ENCODE peak calls at places on chromosomes 6 and 20, in seven cellular contexts. G is sigmoid colon, H is tibial nerve, U is ovary, J is upper lobe of left lung, T is suprapubic skin, R is A549. O is an unnamed sample.

GRCh38 chr6:36964349-36964748 is 9.8 kb downstream of the PI16 start:
- DNase-seq in G (no peak), H (no peak), U (no peak), J (no peak), T (no peak), R (no peak), O (no peak)

GRCh38 chr20:31827059-31827458 is 7.9 kb downstream of the MYLK2 start:
- DNase-seq in G (no peak), H (no peak), U (no peak), J (peak), T (no peak), R (no peak), O (no peak)

GRCh38 chr6:165571068-165571682 is 91.9 kb downstream of the PDE10A start:
- DNase-seq in G (no peak), H (no peak), U (no peak), J (no peak), T (no peak), R (no peak), O (no peak)

GRCh38 chr20:37828584-37829527 is 74.1 kb upstream of the VSTM2L start:
- DNase-seq in G (no peak), H (no peak), U (no peak), J (no peak), T (no peak), R (no peak), O (no peak)

GRCh38 chr6:80537321-80537972 is 431.0 kb downstream of the BCKDHB start:
- DNase-seq in G (no peak), H (no peak), U (no peak), J (no peak), T (no peak), R (no peak), O (no peak)

GRCh38 chr6:169416249-169416648 is 162.6 kb upstream of the THBS2 start:
- DNase-seq in G (no peak), H (no peak), U (no peak), J (no peak), T (no peak), R (no peak), O (no peak)

GRCh38 chr6:55543633-55544309 is 35.2 kb downstream of the HMGCLL1 start:
- DNase-seq in G (no peak), H (no peak), U (no peak), J (no peak), T (no peak), R (no peak), O (no peak)

GRCh38 chr6:117233146-117233545 is 32.2 kb upstream of the VGLL2 start:
- DNase-seq in G (no peak), H (no peak), U (no peak), J (no peak), T (no peak), R (no peak), O (no peak)

GRCh38 chr20:24066075-24066700 is 77.6 kb upstream of the GGTLC1 start:
- DNase-seq in G (no peak), H (no peak), U (no peak), J (no peak), T (no peak), R (no peak), O (no peak)

GRCh38 chr20:58722877-58723627 is 30.5 kb downstream of the NPEPL1 start:
- DNase-seq in G (peak), H (no peak), U (no peak), J (no peak), T (peak), R (no peak), O (no peak)

GRCh38 chr20:20370087-20370575 is 2.2 kb downstream of the INSM1 start:
- DNase-seq in G (no peak), H (no peak), U (no peak), J (no peak), T (no peak), R (no peak), O (no peak)

GRCh38 chr6:158688860-158689259 is 39.0 kb downstream of the SYTL3 start:
- DNase-seq in G (no peak), H (no peak), U (no peak), J (no peak), T (no peak), R (no peak), O (no peak)

GRCh38 chr6:105898286-105898685 is 187.8 kb upstream of the PRDM1 start:
- DNase-seq in G (no peak), H (no peak), U (no peak), J (no peak), T (no peak), R (no peak), O (peak)

GRCh38 chr6:44630125-44631028 is 242.9 kb downstream of the CDC5L start:
- DNase-seq in G (no peak), H (no peak), U (peak), J (no peak), T (no peak), R (peak), O (peak)

GRCh38 chr20:23407770-23408467 is 13.4 kb downstream of the NAPB start:
- DNase-seq in G (no peak), H (no peak), U (no peak), J (no peak), T (no peak), R (no peak), O (no peak)

GRCh38 chr6:46651766-46652165 is 852 bp downstream of the CYP39A1 start:
- DNase-seq in G (no peak), H (no peak), U (no peak), J (no peak), T (no peak), R (no peak), O (no peak)

GRCh38 chr6:16712250-16712930 is 48.9 kb downstream of the ATXN1 start:
- DNase-seq in G (no peak), H (no peak), U (no peak), J (no peak), T (no peak), R (no peak), O (no peak)

GRCh38 chr6:98044791-98045190 is 761.8 kb upstream of the MMS22L start:
- DNase-seq in G (no peak), H (no peak), U (no peak), J (no peak), T (no peak), R (no peak), O (no peak)

GRCh38 chr6:1313755-1314503 is 2.0 kb downstream of the FOXQ1 start:
- DNase-seq in G (no peak), H (no peak), U (no peak), J (peak), T (no peak), R (no peak), O (peak)

GRCh38 chr6:80205404-80205803 is 98.9 kb downstream of the BCKDHB start:
- DNase-seq in G (no peak), H (no peak), U (no peak), J (no peak), T (no peak), R (no peak), O (no peak)

GRCh38 chr6:49649982-49650381 is 13.3 kb upstream of the RHAG start:
- DNase-seq in G (no peak), H (no peak), U (no peak), J (no peak), T (no peak), R (no peak), O (no peak)

GRCh38 chr6:42898891-42899361 is 16.9 kb upstream of the PTCRA start:
- DNase-seq in G (peak), H (peak), U (peak), J (peak), T (no peak), R (no peak), O (peak)

GRCh38 chr6:43052225-43052841 is 1.3 kb downstream of the CUL7 start:
- DNase-seq in G (no peak), H (no peak), U (peak), J (no peak), T (no peak), R (no peak), O (no peak)

GRCh38 chr20:38633577-38634093 is 32.0 kb downstream of the ARHGAP40 start:
- DNase-seq in G (no peak), H (no peak), U (no peak), J (peak), T (no peak), R (peak), O (peak)

GRCh38 chr20:32355417-32355841 is 2.7 kb upstream of the ASXL1 start:
- DNase-seq in G (no peak), H (no peak), U (no peak), J (no peak), T (no peak), R (no peak), O (no peak)

GRCh38 chr20:37492096-37492625 is 28.9 kb upstream of the NNAT start:
- DNase-seq in G (peak), H (no peak), U (no peak), J (no peak), T (no peak), R (no peak), O (no peak)

GRCh38 chr6:9463311-9463710 is 951.6 kb downstream of the TFAP2A start:
- DNase-seq in G (no peak), H (no peak), U (no peak), J (no peak), T (no peak), R (no peak), O (no peak)

GRCh38 chr6:160991411-160992322 is at the start of gene MAP3K4:
- DNase-seq in G (peak), H (peak), U (peak), J (peak), T (peak), R (peak), O (peak)
- TF ChIP-seq EP300 in G (no peak), H (no peak), U (no peak), J (no peak), T (no peak), R (no peak), O (no peak)

GRCh38 chr6:13113956-13114593 is 214.3 kb downstream of the TBC1D7 start:
- DNase-seq in G (no peak), H (no peak), U (no peak), J (no peak), T (no peak), R (no peak), O (no peak)

GRCh38 chr6:13112921-13113320 is 215.4 kb downstream of the TBC1D7 start:
- DNase-seq in G (no peak), H (no peak), U (no peak), J (peak), T (no peak), R (no peak), O (no peak)

GRCh38 chr6:13117561-13117960 is 210.8 kb downstream of the TBC1D7 start:
- DNase-seq in G (no peak), H (no peak), U (no peak), J (no peak), T (no peak), R (no peak), O (no peak)

GRCh38 chr6:13113376-13113775 is 215.0 kb downstream of the TBC1D7 start:
- DNase-seq in G (no peak), H (no peak), U (no peak), J (no peak), T (no peak), R (no peak), O (no peak)

GRCh38 chr6:13116155-13116554 is 212.2 kb downstream of the TBC1D7 start:
- DNase-seq in G (no peak), H (no peak), U (no peak), J (no peak), T (no peak), R (no peak), O (no peak)
- H3K27ac ChIP-seq in G (no peak), H (no peak), U (no peak), J (no peak), T (no peak), R (no peak), O (no peak)

GRCh38 chr6:20238688-20239587 is 26.7 kb upstream of the MBOAT1 start:
- DNase-seq in G (no peak), H (no peak), U (no peak), J (no peak), T (no peak), R (no peak), O (no peak)
- H3K4me3 ChIP-seq in G (no peak), H (no peak), U (no peak), J (no peak), T (no peak), R (no peak), O (no peak)

GRCh38 chr20:4171538-4172116 is 156.3 kb upstream of the RNF24 start:
- DNase-seq in G (no peak), H (no peak), U (no peak), J (no peak), T (no peak), R (no peak), O (no peak)
- TF ChIP-seq EP300 in G (no peak), H (no peak), U (no peak), J (no peak), T (no peak), R (no peak), O (no peak)

GRCh38 chr6:144952456-144953240 is 667.5 kb downstream of the UTRN start:
- DNase-seq in G (no peak), H (no peak), U (no peak), J (no peak), T (no peak), R (no peak), O (no peak)

GRCh38 chr6:144954241-144954556 is 669.1 kb downstream of the UTRN start:
- DNase-seq in G (no peak), H (no peak), U (no peak), J (no peak), T (no peak), R (no peak), O (no peak)

GRCh38 chr6:144951730-144952437 is 666.7 kb downstream of the UTRN start:
- DNase-seq in G (no peak), H (no peak), U (no peak), J (no peak), T (no peak), R (no peak), O (no peak)

GRCh38 chr6:144955392-144955791 is 670.3 kb downstream of the UTRN start:
- DNase-seq in G (no peak), H (no peak), U (no peak), J (no peak), T (no peak), R (no peak), O (no peak)

GRCh38 chr6:144953552-144954240 is 668.6 kb downstream of the UTRN start:
- DNase-seq in G (no peak), H (no peak), U (no peak), J (no peak), T (no peak), R (no peak), O (no peak)
- H3K27ac ChIP-seq in G (no peak), H (no peak), U (no peak), J (no peak), T (no peak), R (no peak), O (no peak)

GRCh38 chr20:51494241-51495110 is 48.0 kb downstream of the NFATC2 start:
- DNase-seq in G (no peak), H (no peak), U (peak), J (no peak), T (no peak), R (no peak), O (no peak)
- H3K4me3 ChIP-seq in G (no peak), H (no peak), U (no peak), J (no peak), T (no peak), R (no peak), O (no peak)

GRCh38 chr6:31776961-31777666 is at the start of gene VWA7:
- DNase-seq in G (no peak), H (no peak), U (peak), J (peak), T (no peak), R (peak), O (peak)
- TF ChIP-seq EP300 in G (no peak), H (no peak), U (no peak), J (no peak), T (no peak), R (no peak), O (no peak)

DNA sequence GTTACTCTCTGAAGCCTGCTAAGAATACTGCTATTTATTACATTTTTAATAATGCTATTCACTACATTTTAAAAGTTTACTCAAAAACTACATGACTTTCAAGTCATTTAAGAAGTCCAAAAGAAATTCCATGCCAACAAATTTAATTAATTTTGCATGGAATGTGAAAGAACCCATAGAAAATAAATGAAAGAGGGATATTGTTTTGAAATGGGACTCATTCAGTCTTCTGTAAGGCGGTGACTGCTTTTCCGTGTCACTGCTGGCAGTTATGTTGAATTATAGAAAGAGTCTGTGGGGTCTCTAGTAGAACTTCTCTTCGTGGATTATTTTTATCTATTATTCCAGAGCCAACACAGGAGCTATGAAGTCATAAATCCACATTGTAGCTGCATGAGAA is 211.2 kb downstream of the LAMA2 start:
- DNase-seq in G (no peak), H (no peak), U (no peak), J (no peak), T (no peak), R (no peak), O (no peak)
- H3K27ac ChIP-seq in G (no peak), H (peak), U (no peak), J (no peak), T (no peak), R (no peak), O (no peak)